ENCODE peak calls at places on chromosomes 6 and 20, in nine cellular contexts. One of them, this sample, is unnamed.

GRCh38 chr6:89951574-89952360 is 57.5 kb downstream of the GJA10 start:
- DNase-seq in RWPE1: peak; percentile 20
- DNase-seq in choroid plexus epithelial cell: peak; percentile 62
- DNase-seq in fibroblast of villous mesenchyme: no peak
- DNase-seq in neural crest cell: no peak
- DNase-seq in pancreas: no peak
- DNase-seq in Peyer's patch: no peak
- DNase-seq in SK-N-SH: no peak
- DNase-seq in mammary epithelial cell: no peak
- DNase-seq in this sample: no peak

GRCh38 chr6:152301021-152301805 is 335.9 kb downstream of the SYNE1 start:
- DNase-seq in Peyer's patch: no peak
- DNase-seq in choroid plexus epithelial cell: peak; percentile 84
- DNase-seq in pancreas: no peak
- DNase-seq in fibroblast of villous mesenchyme: peak; percentile 88
- DNase-seq in mammary epithelial cell: no peak
- DNase-seq in neural crest cell: no peak
- DNase-seq in SK-N-SH: no peak
- DNase-seq in RWPE1: no peak
- DNase-seq in this sample: no peak

GRCh38 chr6:3726421-3726820 is 25.1 kb downstream of the PXDC1 start:
- DNase-seq in Peyer's patch: no peak
- DNase-seq in mammary epithelial cell: no peak
- DNase-seq in fibroblast of villous mesenchyme: no peak
- DNase-seq in neural crest cell: no peak
- DNase-seq in pancreas: peak; percentile 49
- DNase-seq in RWPE1: no peak
- DNase-seq in SK-N-SH: no peak
- DNase-seq in choroid plexus epithelial cell: no peak
- DNase-seq in this sample: no peak

GRCh38 chr6:163148781-163149534 is 265.6 kb upstream of the QKI start:
- DNase-seq in choroid plexus epithelial cell: no peak
- DNase-seq in mammary epithelial cell: no peak
- DNase-seq in fibroblast of villous mesenchyme: no peak
- DNase-seq in RWPE1: no peak
- DNase-seq in neural crest cell: no peak
- DNase-seq in SK-N-SH: no peak
- DNase-seq in pancreas: no peak
- DNase-seq in Peyer's patch: no peak
- DNase-seq in this sample: no peak

GRCh38 chr6:13681305-13682061 is 30.2 kb downstream of the RANBP9 start:
- DNase-seq in pancreas: no peak
- DNase-seq in Peyer's patch: no peak
- DNase-seq in choroid plexus epithelial cell: no peak
- DNase-seq in mammary epithelial cell: no peak
- DNase-seq in neural crest cell: no peak
- DNase-seq in fibroblast of villous mesenchyme: no peak
- DNase-seq in RWPE1: no peak
- DNase-seq in SK-N-SH: no peak
- DNase-seq in this sample: no peak

GRCh38 chr20:41342474-41343464 is 2.1 kb downstream of the LPIN3 start:
- DNase-seq in SK-N-SH: no peak
- DNase-seq in RWPE1: no peak
- DNase-seq in choroid plexus epithelial cell: no peak
- DNase-seq in Peyer's patch: no peak
- DNase-seq in pancreas: no peak
- DNase-seq in neural crest cell: no peak
- DNase-seq in mammary epithelial cell: no peak
- DNase-seq in fibroblast of villous mesenchyme: no peak
- DNase-seq in this sample: no peak

GRCh38 chr20:38168791-38169589 is 3.9 kb upstream of the TGM2 start:
- DNase-seq in pancreas: no peak
- DNase-seq in choroid plexus epithelial cell: no peak
- DNase-seq in Peyer's patch: no peak
- DNase-seq in SK-N-SH: no peak
- DNase-seq in mammary epithelial cell: peak; percentile 54
- DNase-seq in fibroblast of villous mesenchyme: no peak
- DNase-seq in neural crest cell: no peak
- DNase-seq in RWPE1: peak; percentile 54
- DNase-seq in this sample: no peak

GRCh38 chr6:100269189-100269588 is 195.5 kb downstream of the SIM1 start:
- DNase-seq in RWPE1: no peak
- DNase-seq in fibroblast of villous mesenchyme: peak; percentile 36
- DNase-seq in SK-N-SH: no peak
- DNase-seq in choroid plexus epithelial cell: peak; percentile 91
- DNase-seq in neural crest cell: no peak
- DNase-seq in pancreas: no peak
- DNase-seq in Peyer's patch: no peak
- DNase-seq in mammary epithelial cell: peak; percentile 27
- DNase-seq in this sample: no peak

GRCh38 chr6:15483060-15483459 is 179.8 kb downstream of the DTNBP1 start:
- DNase-seq in choroid plexus epithelial cell: no peak
- DNase-seq in pancreas: no peak
- DNase-seq in RWPE1: no peak
- DNase-seq in neural crest cell: no peak
- DNase-seq in mammary epithelial cell: no peak
- DNase-seq in fibroblast of villous mesenchyme: no peak
- DNase-seq in Peyer's patch: no peak
- DNase-seq in SK-N-SH: no peak
- DNase-seq in this sample: no peak

GRCh38 chr6:119636060-119636459 is 286.5 kb upstream of the MAN1A1 start:
- DNase-seq in SK-N-SH: no peak
- DNase-seq in choroid plexus epithelial cell: no peak
- DNase-seq in neural crest cell: no peak
- DNase-seq in pancreas: no peak
- DNase-seq in RWPE1: no peak
- DNase-seq in fibroblast of villous mesenchyme: no peak
- DNase-seq in mammary epithelial cell: no peak
- DNase-seq in Peyer's patch: no peak
- DNase-seq in this sample: no peak

GRCh38 chr6:119879731-119880130 is 530.2 kb upstream of the MAN1A1 start:
- DNase-seq in choroid plexus epithelial cell: no peak
- DNase-seq in mammary epithelial cell: no peak
- DNase-seq in neural crest cell: no peak
- DNase-seq in RWPE1: no peak
- DNase-seq in fibroblast of villous mesenchyme: no peak
- DNase-seq in Peyer's patch: no peak
- DNase-seq in pancreas: no peak
- DNase-seq in SK-N-SH: no peak
- DNase-seq in this sample: no peak

GRCh38 chr20:64062596-64063388 is at the start of gene TCEA2:
- DNase-seq in pancreas: peak; percentile 99
- DNase-seq in choroid plexus epithelial cell: peak; percentile 97
- DNase-seq in RWPE1: peak; percentile 99
- DNase-seq in neural crest cell: peak; percentile 91
- DNase-seq in SK-N-SH: peak; percentile 99
- DNase-seq in Peyer's patch: peak; percentile 97
- DNase-seq in mammary epithelial cell: peak; percentile 93
- DNase-seq in fibroblast of villous mesenchyme: peak; percentile 96
- DNase-seq in this sample: peak; percentile 97

GRCh38 chr6:100001915-100002388 is 7.9 kb upstream of the MCHR2 start:
- DNase-seq in fibroblast of villous mesenchyme: peak; percentile 55
- DNase-seq in Peyer's patch: no peak
- DNase-seq in choroid plexus epithelial cell: peak; percentile 77
- DNase-seq in pancreas: peak; percentile 50
- DNase-seq in SK-N-SH: peak; percentile 52
- DNase-seq in mammary epithelial cell: peak; percentile 40
- DNase-seq in neural crest cell: peak; percentile 22
- DNase-seq in RWPE1: peak; percentile 44
- DNase-seq in this sample: peak; percentile 43

GRCh38 chr6:144378437-144378836 is 93.3 kb downstream of the UTRN start:
- DNase-seq in choroid plexus epithelial cell: no peak
- DNase-seq in Peyer's patch: no peak
- DNase-seq in pancreas: no peak
- DNase-seq in SK-N-SH: no peak
- DNase-seq in fibroblast of villous mesenchyme: no peak
- DNase-seq in mammary epithelial cell: peak; percentile 49
- DNase-seq in neural crest cell: no peak
- DNase-seq in RWPE1: peak; percentile 8
- DNase-seq in this sample: no peak

GRCh38 chr6:1527098-1527497 is 82.6 kb upstream of the FOXC1 start:
- DNase-seq in pancreas: no peak
- DNase-seq in neural crest cell: peak; percentile 26
- DNase-seq in SK-N-SH: no peak
- DNase-seq in RWPE1: no peak
- DNase-seq in fibroblast of villous mesenchyme: peak; percentile 37
- DNase-seq in choroid plexus epithelial cell: peak; percentile 77
- DNase-seq in mammary epithelial cell: peak; percentile 32
- DNase-seq in Peyer's patch: peak; percentile 62
- DNase-seq in this sample: peak; percentile 16

GRCh38 chr20:34536798-34537394 is 20.7 kb downstream of the DYNLRB1 start:
- DNase-seq in fibroblast of villous mesenchyme: peak; percentile 39
- DNase-seq in mammary epithelial cell: no peak
- DNase-seq in neural crest cell: peak; percentile 57
- DNase-seq in Peyer's patch: peak; percentile 35
- DNase-seq in choroid plexus epithelial cell: peak; percentile 44
- DNase-seq in RWPE1: no peak
- DNase-seq in SK-N-SH: peak; percentile 46
- DNase-seq in pancreas: no peak
- DNase-seq in this sample: peak; percentile 56
- TF ChIP-seq CTCF in fibroblast of villous mesenchyme: peak; percentile 48
- TF ChIP-seq CTCF in mammary epithelial cell: no peak
- TF ChIP-seq CTCF in neural crest cell: peak; percentile 50
- TF ChIP-seq CTCF in Peyer's patch: peak; percentile 39
- TF ChIP-seq CTCF in choroid plexus epithelial cell: peak; percentile 48
- TF ChIP-seq CTCF in RWPE1: no peak
- TF ChIP-seq CTCF in SK-N-SH: no peak
- TF ChIP-seq CTCF in pancreas: no peak
- TF ChIP-seq CTCF in this sample: peak; percentile 32

GRCh38 chr6:45504947-45505346 is 127.2 kb upstream of the SUPT3H start:
- DNase-seq in RWPE1: peak; percentile 46
- DNase-seq in neural crest cell: no peak
- DNase-seq in fibroblast of villous mesenchyme: peak; percentile 96
- DNase-seq in pancreas: no peak
- DNase-seq in choroid plexus epithelial cell: peak; percentile 90
- DNase-seq in mammary epithelial cell: peak; percentile 62
- DNase-seq in Peyer's patch: no peak
- DNase-seq in SK-N-SH: no peak
- DNase-seq in this sample: peak; percentile 30

GRCh38 chr6:45498620-45499019 is 120.9 kb upstream of the SUPT3H start:
- DNase-seq in RWPE1: no peak
- DNase-seq in choroid plexus epithelial cell: no peak
- DNase-seq in fibroblast of villous mesenchyme: no peak
- DNase-seq in neural crest cell: no peak
- DNase-seq in mammary epithelial cell: no peak
- DNase-seq in pancreas: no peak
- DNase-seq in Peyer's patch: no peak
- DNase-seq in SK-N-SH: no peak
- DNase-seq in this sample: no peak

GRCh38 chr6:45502446-45502845 is 124.7 kb upstream of the SUPT3H start:
- DNase-seq in choroid plexus epithelial cell: no peak
- DNase-seq in fibroblast of villous mesenchyme: no peak
- DNase-seq in RWPE1: no peak
- DNase-seq in Peyer's patch: no peak
- DNase-seq in mammary epithelial cell: peak; percentile 1
- DNase-seq in neural crest cell: no peak
- DNase-seq in pancreas: no peak
- DNase-seq in SK-N-SH: no peak
- DNase-seq in this sample: no peak

GRCh38 chr6:45505470-45505869 is 127.7 kb upstream of the SUPT3H start:
- DNase-seq in RWPE1: no peak
- DNase-seq in mammary epithelial cell: no peak
- DNase-seq in fibroblast of villous mesenchyme: no peak
- DNase-seq in SK-N-SH: no peak
- DNase-seq in neural crest cell: no peak
- DNase-seq in pancreas: no peak
- DNase-seq in Peyer's patch: no peak
- DNase-seq in choroid plexus epithelial cell: no peak
- DNase-seq in this sample: no peak

GRCh38 chr6:45500924-45501816 is 123.4 kb upstream of the SUPT3H start:
- DNase-seq in SK-N-SH: peak; percentile 14
- DNase-seq in RWPE1: no peak
- DNase-seq in mammary epithelial cell: no peak
- DNase-seq in neural crest cell: no peak
- DNase-seq in fibroblast of villous mesenchyme: peak; percentile 65
- DNase-seq in pancreas: no peak
- DNase-seq in Peyer's patch: no peak
- DNase-seq in choroid plexus epithelial cell: peak; percentile 22
- DNase-seq in this sample: no peak
- TF ChIP-seq CTCF in SK-N-SH: peak; percentile 53
- TF ChIP-seq CTCF in RWPE1: no peak
- TF ChIP-seq CTCF in mammary epithelial cell: peak; percentile 19
- TF ChIP-seq CTCF in neural crest cell: peak; percentile 53
- TF ChIP-seq CTCF in fibroblast of villous mesenchyme: peak; percentile 24
- TF ChIP-seq CTCF in pancreas: no peak
- TF ChIP-seq CTCF in Peyer's patch: no peak
- TF ChIP-seq CTCF in choroid plexus epithelial cell: peak; percentile 54
- TF ChIP-seq CTCF in this sample: peak; percentile 65

DNA sequence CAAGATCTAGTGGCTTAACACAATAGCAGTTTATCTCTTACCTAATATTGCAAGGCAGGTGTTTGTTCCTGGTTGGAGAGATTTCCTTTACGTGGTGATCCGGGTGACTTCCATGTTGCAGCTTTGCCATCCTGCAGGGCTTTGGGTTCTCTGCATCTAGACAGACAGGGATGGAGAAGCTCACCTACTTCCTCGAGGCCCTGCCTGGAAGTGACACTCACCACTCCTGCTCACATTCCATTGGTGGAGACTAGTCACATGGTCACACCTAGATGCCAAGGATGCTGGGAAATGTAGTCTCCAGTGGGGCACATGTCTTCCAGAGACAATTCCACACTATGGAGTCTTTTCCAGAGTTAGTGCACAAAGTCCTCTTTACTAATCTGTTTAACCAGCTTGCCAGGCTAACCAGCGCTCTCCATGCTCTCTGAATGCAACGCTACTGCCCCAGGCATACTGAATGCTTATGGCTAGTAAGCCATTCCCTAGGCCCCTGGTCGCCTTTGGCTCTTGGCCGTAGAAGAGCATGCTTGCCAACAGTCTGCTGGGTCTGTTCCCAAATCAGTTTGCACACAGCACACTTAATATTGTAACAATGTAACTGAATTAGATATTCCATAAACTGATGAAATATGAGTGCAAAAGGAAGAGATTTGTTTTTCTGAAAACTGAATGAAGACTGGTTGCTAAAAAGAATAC is 6.7 kb upstream of the KCNK15 start:
- DNase-seq in mammary epithelial cell: peak; percentile 73
- DNase-seq in RWPE1: peak; percentile 97
- DNase-seq in fibroblast of villous mesenchyme: peak; percentile 65
- DNase-seq in SK-N-SH: peak; percentile 88
- DNase-seq in neural crest cell: peak; percentile 32
- DNase-seq in pancreas: no peak
- DNase-seq in Peyer's patch: peak; percentile 54
- DNase-seq in choroid plexus epithelial cell: peak; percentile 82
- DNase-seq in this sample: peak; percentile 44
- TF ChIP-seq CTCF in mammary epithelial cell: no peak
- TF ChIP-seq CTCF in RWPE1: no peak
- TF ChIP-seq CTCF in fibroblast of villous mesenchyme: no peak
- TF ChIP-seq CTCF in SK-N-SH: no peak
- TF ChIP-seq CTCF in neural crest cell: no peak
- TF ChIP-seq CTCF in pancreas: no peak
- TF ChIP-seq CTCF in Peyer's patch: no peak
- TF ChIP-seq CTCF in choroid plexus epithelial cell: no peak
- TF ChIP-seq CTCF in this sample: no peak

DNA sequence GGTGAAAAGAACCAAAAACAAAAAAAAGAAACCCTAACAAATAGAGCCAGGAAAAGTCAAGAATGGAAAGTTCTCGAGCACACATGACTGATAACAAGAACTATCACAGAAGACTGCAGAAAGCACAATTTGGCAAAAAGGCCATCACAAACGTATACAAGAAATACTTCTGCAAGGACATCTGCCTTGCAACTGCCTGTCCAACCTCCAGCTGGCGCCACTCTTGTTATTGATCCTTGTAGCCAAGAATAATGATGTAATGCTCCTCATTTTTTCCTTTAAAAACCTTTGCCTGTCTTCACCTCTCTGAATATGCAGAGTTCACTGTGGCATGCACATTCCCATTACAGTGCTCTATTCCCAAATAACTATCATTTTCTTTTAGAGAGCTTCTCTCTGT is 87.9 kb upstream of the BMP5 start:
- DNase-seq in pancreas: no peak
- DNase-seq in mammary epithelial cell: no peak
- DNase-seq in Peyer's patch: no peak
- DNase-seq in choroid plexus epithelial cell: peak; percentile 45
- DNase-seq in neural crest cell: no peak
- DNase-seq in SK-N-SH: no peak
- DNase-seq in fibroblast of villous mesenchyme: peak; percentile 11
- DNase-seq in RWPE1: no peak
- DNase-seq in this sample: no peak
- TF ChIP-seq CTCF in pancreas: no peak
- TF ChIP-seq CTCF in mammary epithelial cell: peak; percentile 66
- TF ChIP-seq CTCF in Peyer's patch: no peak
- TF ChIP-seq CTCF in choroid plexus epithelial cell: peak; percentile 70
- TF ChIP-seq CTCF in neural crest cell: peak; percentile 49
- TF ChIP-seq CTCF in SK-N-SH: peak; percentile 23
- TF ChIP-seq CTCF in fibroblast of villous mesenchyme: peak; percentile 40
- TF ChIP-seq CTCF in RWPE1: no peak
- TF ChIP-seq CTCF in this sample: peak; percentile 51